ENCODE peak calls at places on chromosomes 6 and 20, in four cellular contexts. P is spleen, N is heart left ventricle, K is HCT116. O is an unnamed sample. For H3K27me3, the result is how much of the 10 kb centered on the place peaks cover.

GRCh38 chr6:87618531-87618930 is 28.6 kb downstream of the ORC3 start:
- DNase-seq in P (no peak), N (no peak), K (no peak), O (no peak)

GRCh38 chr6:46184114-46184513 is 13.3 kb upstream of the ENPP5 start:
- DNase-seq in P (no peak), N (no peak), K (no peak), O (no peak)

GRCh38 chr6:128724738-128725137 is 158.2 kb upstream of the LAMA2 start:
- DNase-seq in P (no peak), N (no peak), K (no peak), O (no peak)

GRCh38 chr20:54227751-54228150 is 19.9 kb downstream of the PFDN4 start:
- DNase-seq in P (no peak), N (no peak), K (no peak), O (no peak)

GRCh38 chr6:73085362-73085975 is 139.8 kb downstream of the KHDC1L start:
- DNase-seq in P (no peak), N (no peak), K (no peak), O (no peak)

GRCh38 chr20:58630063-58630462 is 21.0 kb upstream of the STX16 start:
- DNase-seq in P (peak), N (no peak), K (no peak), O (no peak)

GRCh38 chr6:108850669-108851467 is 2.6 kb downstream of the ARMC2 start:
- DNase-seq in P (peak), N (no peak), K (no peak), O (peak)

GRCh38 chr6:132763269-132763668 is 5.6 kb upstream of the VNN2 start:
- DNase-seq in P (peak), N (no peak), K (no peak), O (no peak)

GRCh38 chr20:17557675-17558006 is 12.2 kb upstream of the DSTN start:
- DNase-seq in P (no peak), N (no peak), K (peak), O (no peak)

GRCh38 chr20:10674684-10675455 is 1.1 kb upstream of the JAG1 start:
- DNase-seq in P (peak), N (peak), K (peak), O (no peak)

GRCh38 chr6:116714296-116714695 is 33.3 kb downstream of the KPNA5 start:
- DNase-seq in P (no peak), N (no peak), K (no peak), O (no peak)

GRCh38 chr20:15759546-15760216 is 813.6 kb downstream of the KIF16B start:
- DNase-seq in P (no peak), N (no peak), K (no peak), O (no peak)

GRCh38 chr6:110399219-110400071 is 15.9 kb downstream of the DDO start:
- DNase-seq in P (no peak), N (no peak), K (no peak), O (no peak)

GRCh38 chr6:21856096-21856825 is 262.7 kb downstream of the SOX4 start:
- DNase-seq in P (no peak), N (no peak), K (no peak), O (no peak)

GRCh38 chr20:44457016-44457415 is 18.7 kb upstream of the TTPAL start:
- DNase-seq in P (no peak), N (no peak), K (no peak), O (no peak)

GRCh38 chr20:39032997-39033396 is 70.9 kb downstream of the DHX35 start:
- DNase-seq in P (no peak), N (no peak), K (no peak), O (no peak)

GRCh38 chr6:136784910-136785746 is 7.1 kb downstream of the MAP3K5 start:
- DNase-seq in P (peak), N (peak), K (no peak), O (peak)

GRCh38 chr6:90025418-90026089 is 131.3 kb downstream of the GJA10 start:
- DNase-seq in P (no peak), N (no peak), K (peak), O (no peak)

GRCh38 chr6:79186564-79186963 is 47.9 kb downstream of the HMGN3 start:
- DNase-seq in P (no peak), N (no peak), K (no peak), O (no peak)

GRCh38 chr6:135680964-135681913 is 170.3 kb upstream of the PDE7B start:
- DNase-seq in P (no peak), N (no peak), K (no peak), O (no peak)

GRCh38 chr20:16576219-16576618 is 3.0 kb upstream of the KIF16B start:
- DNase-seq in P (no peak), N (no peak), K (no peak), O (no peak)

GRCh38 chr6:159378361-159378760 is 209.2 kb downstream of the FNDC1 start:
- DNase-seq in P (no peak), N (no peak), K (no peak), O (no peak)

GRCh38 chr20:63290677-63291472 is 2.1 kb upstream of the COL20A1 start:
- DNase-seq in P (no peak), N (peak), K (peak), O (no peak)

GRCh38 chr6:42197574-42198362 is 3.0 kb upstream of the GUCA1B start:
- DNase-seq in P (no peak), N (no peak), K (no peak), O (no peak)

GRCh38 chr6:129852257-129852858 is 8.8 kb downstream of the TMEM244 start:
- DNase-seq in P (no peak), N (no peak), K (peak), O (no peak)

GRCh38 chr6:1388081-1388926 is 1.1 kb upstream of the FOXF2 start:
- DNase-seq in P (no peak), N (no peak), K (no peak), O (no peak)

GRCh38 chr6:2986722-2987196 is 12.9 kb upstream of the NQO2 start:
- DNase-seq in P (no peak), N (no peak), K (no peak), O (no peak)

GRCh38 chr6:148857817-148858390 is 111.1 kb downstream of the UST start:
- DNase-seq in P (no peak), N (no peak), K (no peak), O (no peak)

GRCh38 chr6:31465718-31466117 is 32.2 kb upstream of the MICB start:
- DNase-seq in P (no peak), N (no peak), K (no peak), O (no peak)

GRCh38 chr6:163956571-163957407 is 542.3 kb downstream of the QKI start:
- DNase-seq in P (peak), N (peak), K (peak), O (peak)

GRCh38 chr6:24932832-24933231 is 2.9 kb downstream of the RIPOR2 start:
- DNase-seq in P (no peak), N (no peak), K (no peak), O (no peak)
- H3K4me3 ChIP-seq in P (peak), N (no peak), K (no peak), O (no peak)

DNA sequence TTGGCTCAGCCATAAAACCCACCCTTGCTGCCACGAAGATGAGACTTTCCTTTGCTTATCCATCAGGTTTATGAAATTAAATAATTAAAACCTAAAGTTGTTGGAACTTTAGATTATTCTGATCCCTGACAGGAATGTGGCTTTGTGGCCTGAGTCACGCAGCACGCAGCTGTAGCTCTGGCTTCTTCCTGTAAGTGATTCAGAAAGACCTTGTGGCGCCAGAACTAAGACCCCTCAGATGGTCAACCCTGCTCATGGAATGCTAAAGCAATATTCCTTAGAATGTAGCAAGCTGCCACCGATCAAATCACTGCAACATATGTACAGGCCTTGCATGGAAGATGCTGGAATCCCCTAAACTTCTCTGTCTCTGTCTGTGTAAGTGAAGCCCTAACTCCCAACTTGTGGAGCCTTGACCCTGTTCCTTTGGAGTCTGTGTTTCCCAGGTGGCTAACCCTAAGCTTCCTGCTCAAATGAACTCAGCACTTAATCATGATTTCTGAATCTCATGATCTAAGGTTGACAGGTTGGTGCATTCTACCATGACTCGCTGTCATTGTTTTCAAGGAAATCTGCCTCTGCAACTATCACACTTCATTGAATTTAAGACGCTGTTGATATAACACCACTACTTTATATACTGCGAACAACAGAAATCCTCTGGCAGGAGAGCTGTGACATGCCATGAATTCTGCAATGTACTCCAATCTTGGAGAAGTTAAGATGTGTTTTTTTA is 111.2 kb upstream of the CST7 start:
- DNase-seq in P (no peak), N (no peak), K (no peak), O (no peak)
- H3K27me3 ChIP-seq in P (under half), N (under half), K (under half), O (under half)

GRCh38 chr6:20402181-20403079 is 751 bp downstream of the E2F3 start:
- DNase-seq in P (peak), N (peak), K (peak), O (peak)
- TF ChIP-seq POLR2A in P (no peak), N (no peak), K (peak), O (no peak)

GRCh38 chr6:139879823-139880356 is 505.4 kb upstream of the CITED2 start:
- DNase-seq in P (no peak), N (no peak), K (no peak), O (no peak)
- H3K4me3 ChIP-seq in P (no peak), N (no peak), K (no peak), O (no peak)

GRCh38 chr20:46009847-46010246 is 1.1 kb downstream of the MMP9 start:
- DNase-seq in P (peak), N (no peak), K (no peak), O (no peak)
- H3K27me3 ChIP-seq in P (half or more), N (half or more), K (under half), O (half or more)

DNA sequence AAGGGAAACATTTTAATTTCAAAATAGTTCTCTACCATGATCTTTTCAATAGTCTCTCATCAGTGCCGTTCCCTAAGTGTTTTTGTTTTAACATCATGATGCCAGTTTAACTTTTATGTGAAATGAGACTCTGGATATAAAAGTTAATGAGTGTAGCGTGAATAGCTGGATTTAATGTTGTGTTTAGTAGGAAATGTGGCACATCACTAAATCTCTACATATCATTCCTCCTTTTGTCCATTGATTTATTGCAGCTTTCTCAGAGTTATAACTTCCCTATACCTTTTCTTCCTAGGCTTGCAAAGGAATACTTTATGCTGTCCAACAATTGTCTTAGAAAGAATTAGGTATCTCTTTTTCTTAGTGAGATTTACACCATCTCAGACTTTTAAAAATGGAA is 81.4 kb upstream of the SCGN start:
- DNase-seq in P (no peak), N (no peak), K (no peak), O (no peak)
- TF ChIP-seq POLR2A in P (no peak), N (no peak), K (no peak), O (no peak)

DNA sequence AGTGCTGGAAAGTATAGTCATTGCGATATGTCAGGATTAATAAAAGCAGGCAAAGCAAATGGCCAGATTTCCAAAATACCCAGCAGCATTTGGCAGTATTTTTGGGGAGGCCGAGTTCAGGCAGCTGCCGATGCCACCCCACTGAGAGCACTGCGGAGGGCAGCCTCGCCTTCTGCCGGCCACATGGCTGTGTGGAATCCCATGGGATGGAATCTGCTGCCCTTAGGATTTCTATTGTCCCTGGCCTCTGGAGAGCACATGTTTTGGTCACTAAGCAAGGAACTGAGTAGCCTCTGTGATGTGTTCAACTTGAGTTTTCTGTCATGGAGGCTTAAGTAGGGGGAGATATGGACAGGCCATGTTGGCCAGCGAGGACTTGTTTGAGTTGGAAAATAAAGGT is 123.0 kb downstream of the FARS2 start:
- DNase-seq in P (no peak), N (no peak), K (no peak), O (no peak)
- H3K4me3 ChIP-seq in P (no peak), N (no peak), K (no peak), O (no peak)

GRCh38 chr20:49485563-49485962 is 3.1 kb upstream of the KCNB1 start:
- DNase-seq in P (no peak), N (no peak), K (no peak), O (no peak)
- H3K27me3 ChIP-seq in P (half or more), N (under half), K (under half), O (under half)